ENCODE peak calls at places on chromosomes 3 and 15, in four cellular contexts. E is cardiac muscle cell, H is psoas muscle, X is aorta. T is an unnamed sample.

GRCh38 chr3:36756272-36756671 is 8.1 kb downstream of the DCLK3 start:
- DNase-seq in E (no peak), H (no peak), X (no peak), T (no peak)

GRCh38 chr3:172023915-172024314 is 15.5 kb upstream of the FNDC3B start:
- DNase-seq in E (no peak), H (no peak), X (no peak), T (no peak)

GRCh38 chr15:80800067-80800466 is 20.9 kb downstream of the CEMIP start:
- DNase-seq in E (no peak), H (no peak), X (no peak), T (no peak)

GRCh38 chr3:194871864-194872668 is 186.4 kb downstream of the FAM43A start:
- DNase-seq in E (no peak), H (no peak), X (no peak), T (no peak)

GRCh38 chr3:99663981-99664380 is 25.6 kb downstream of the COL8A1 start:
- DNase-seq in E (no peak), H (no peak), X (no peak), T (no peak)

GRCh38 chr3:115428825-115429224 is 194.5 kb upstream of the GAP43 start:
- DNase-seq in E (peak; percentile 80), H (no peak), X (no peak), T (no peak)

GRCh38 chr3:153372326-153372725 is 210.3 kb downstream of the RAP2B start:
- DNase-seq in E (no peak), H (no peak), X (no peak), T (no peak)

GRCh38 chr3:34106879-34107278 is 308.4 kb downstream of the PDCD6IP start:
- DNase-seq in E (peak; percentile 71), H (no peak), X (no peak), T (peak; percentile 56)

GRCh38 chr15:37253877-37254276 is 153.5 kb upstream of the MEIS2 start:
- DNase-seq in E (no peak), H (no peak), X (no peak), T (no peak)

GRCh38 chr3:58668247-58668646 is 1.7 kb upstream of the FAM3D start:
- DNase-seq in E (no peak), H (no peak), X (no peak), T (no peak)

GRCh38 chr3:133161666-133162065 is 123.5 kb downstream of the TMEM108 start:
- DNase-seq in E (no peak), H (no peak), X (no peak), T (no peak)

GRCh38 chr3:122021811-122022401 is at the start of gene ILDR1:
- DNase-seq in E (peak; percentile 19), H (no peak), X (no peak), T (no peak)

DNA sequence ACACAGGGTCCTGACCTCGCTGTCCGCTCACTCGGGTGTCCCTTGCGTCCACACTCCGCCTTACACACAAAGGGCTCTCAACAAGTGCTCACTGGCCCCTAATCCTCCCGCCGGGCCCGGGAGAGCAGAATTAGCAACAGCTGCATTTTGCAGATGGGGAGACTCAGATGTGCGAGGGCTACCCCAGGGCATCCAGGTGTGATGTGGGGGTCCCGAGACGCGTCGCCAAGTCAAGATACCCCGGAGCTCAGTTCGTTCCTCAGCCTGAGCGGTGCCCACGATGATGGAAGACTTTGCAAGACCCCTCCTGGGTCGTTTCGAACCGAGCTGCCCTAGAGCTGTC is 14.9 kb upstream of the WNT7A start:
- DNase-seq in E (no peak), H (peak; percentile 20), X (no peak), T (no peak)
- H3K4me3 ChIP-seq in E (peak overlapping the region; percentile 76), H (peak overlapping the region; percentile 80), X (peak overlapping the region; percentile 4), T (peak overlapping the region; percentile 51)

GRCh38 chr3:149643482-149643798 is 14.4 kb downstream of the WWTR1 start:
- DNase-seq in E (no peak), H (no peak), X (no peak), T (no peak)

GRCh38 chr3:149635396-149635795 is 22.4 kb downstream of the WWTR1 start:
- DNase-seq in E (no peak), H (no peak), X (no peak), T (no peak)

GRCh38 chr3:149641011-149641728 is 16.7 kb downstream of the WWTR1 start:
- DNase-seq in E (no peak), H (no peak), X (no peak), T (no peak)

GRCh38 chr3:149638401-149639092 is 19.3 kb downstream of the WWTR1 start:
- DNase-seq in E (no peak), H (no peak), X (no peak), T (no peak)

DNA sequence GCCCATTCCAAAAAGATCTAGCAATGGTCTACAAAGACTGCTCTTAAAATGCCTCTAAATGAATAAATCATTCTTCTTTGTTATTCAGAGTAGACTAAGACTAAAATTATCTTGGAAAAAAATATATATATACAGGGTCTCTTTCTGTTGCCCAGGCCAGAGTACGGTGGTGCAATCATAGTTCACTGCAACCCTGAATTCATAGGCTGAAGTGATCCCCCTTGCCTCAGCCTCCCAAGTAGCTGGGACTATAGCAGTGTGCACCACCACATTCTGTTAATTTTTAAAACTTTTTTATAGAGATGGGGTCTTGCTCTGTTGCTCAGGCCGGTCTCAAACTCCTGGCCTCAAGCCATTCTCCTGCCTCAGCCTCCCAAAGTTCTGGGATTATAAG is 18.7 kb downstream of the WWTR1 start:
- DNase-seq in E (no peak), H (no peak), X (no peak), T (no peak)
- H3K4me3 ChIP-seq in E (no peak overlapping the region), H (peak overlapping the region; percentile 51), X (peak overlapping the region; percentile 21), T (no peak overlapping the region)

DNA sequence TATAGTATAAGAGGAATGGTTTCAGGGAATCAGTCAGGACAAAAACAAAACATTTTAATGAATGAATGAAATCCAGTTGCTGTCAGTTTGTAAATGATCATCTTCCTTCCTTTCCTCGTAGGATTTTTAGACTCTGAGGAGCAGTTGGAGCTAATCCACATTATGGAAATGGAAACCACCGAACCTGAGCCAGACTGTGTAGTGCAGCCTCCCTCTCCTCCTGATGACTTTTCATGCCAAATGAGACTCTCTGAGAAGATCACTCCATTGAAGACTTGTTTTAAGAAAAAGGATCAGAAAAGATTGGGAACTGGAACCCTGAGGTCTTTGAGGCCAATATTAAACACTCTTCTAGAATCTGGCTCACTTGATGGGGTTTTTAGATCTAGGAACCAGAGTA is 3.1 kb downstream of the TIPARP start:
- DNase-seq in E (no peak), H (no peak), X (no peak), T (no peak)
- H3K4me3 ChIP-seq in E (peak overlapping the region; percentile 99), H (peak overlapping the region; percentile 3), X (no peak overlapping the region), T (no peak overlapping the region)

DNA sequence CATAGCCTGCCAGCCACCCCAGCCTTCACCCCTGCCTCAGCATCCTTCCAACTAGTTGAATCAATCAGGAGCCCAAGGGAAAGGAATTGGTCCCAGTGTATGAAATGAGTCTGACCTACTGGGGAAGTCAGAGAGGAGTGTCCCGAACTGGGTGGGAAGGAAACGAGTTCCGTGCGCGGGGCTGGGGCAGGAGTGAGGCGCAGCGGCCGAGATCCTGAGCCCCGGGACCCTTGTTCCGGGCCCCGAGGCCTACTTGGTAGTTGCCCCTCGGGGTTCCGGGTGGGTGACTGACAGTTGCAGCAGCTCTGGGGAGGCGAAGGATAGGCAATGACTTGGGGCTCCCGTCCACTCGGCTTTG is 1.1 kb upstream of the PLCL2 start:
- DNase-seq in E (no peak), H (no peak), X (no peak), T (no peak)
- H3K4me3 ChIP-seq in E (peak overlapping the region; percentile 54), H (peak overlapping the region; percentile 97), X (no peak overlapping the region), T (peak overlapping the region; percentile 60)

GRCh38 chr15:47185222-47185800 is 532.0 kb upstream of the SEMA6D start:
- DNase-seq in E (no peak), H (no peak), X (no peak), T (no peak)

GRCh38 chr15:47182818-47183217 is 534.5 kb upstream of the SEMA6D start:
- DNase-seq in E (no peak), H (no peak), X (no peak), T (no peak)

GRCh38 chr15:47186071-47186470 is 531.2 kb upstream of the SEMA6D start:
- DNase-seq in E (peak; percentile 13), H (no peak), X (no peak), T (no peak)

GRCh38 chr15:47184003-47184404 is 533.3 kb upstream of the SEMA6D start:
- DNase-seq in E (peak; percentile 67), H (peak; percentile 17), X (peak; percentile 61), T (no peak)

GRCh38 chr15:47184405-47185221 is 532.7 kb upstream of the SEMA6D start:
- DNase-seq in E (peak; percentile 59), H (no peak), X (peak; percentile 48), T (no peak)
- H3K4me3 ChIP-seq in E (peak overlapping the region; percentile 68), H (peak overlapping the region; percentile 66), X (peak overlapping the region; percentile 99), T (peak overlapping the region; percentile 46)

DNA sequence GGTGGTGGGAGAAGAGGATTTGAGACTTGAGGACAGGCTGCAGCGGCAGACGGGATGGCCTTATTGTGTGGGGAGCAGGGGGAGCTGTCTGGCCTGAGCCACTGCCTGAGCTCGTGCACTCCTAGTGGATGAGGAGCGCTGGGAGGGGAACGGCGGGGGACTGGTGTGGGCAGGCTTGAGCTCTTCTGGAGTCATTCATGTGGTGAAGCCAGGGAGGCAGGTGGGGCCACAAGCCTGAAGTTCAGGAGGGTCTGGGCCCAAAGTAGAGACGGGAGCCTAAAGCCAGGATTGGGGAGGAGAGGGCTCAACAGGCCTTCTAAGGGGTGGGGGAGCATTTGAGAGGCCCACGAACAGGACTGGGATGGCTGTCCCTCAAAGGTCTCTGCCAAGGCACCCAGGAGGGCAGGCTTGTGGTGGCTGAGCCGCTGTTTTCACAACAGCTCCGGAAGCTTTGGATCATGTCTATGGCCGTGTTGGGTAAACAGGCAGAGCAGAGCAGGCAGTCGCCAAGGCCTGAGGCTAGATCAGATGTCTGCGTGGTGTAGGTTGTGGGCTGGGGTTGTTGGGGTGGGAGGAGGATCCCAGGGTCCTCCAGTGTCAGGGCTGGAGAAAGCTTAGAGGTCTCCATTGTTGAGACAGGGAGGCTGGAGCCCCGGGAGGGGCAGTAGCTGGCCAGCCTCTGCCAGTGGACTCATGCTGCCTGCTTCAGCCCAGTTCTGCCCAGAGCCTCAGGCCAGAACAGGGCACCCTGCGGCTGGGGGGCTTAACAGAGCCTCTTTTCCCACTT is 8.2 kb downstream of the PRKCD start:
- DNase-seq in E (no peak), H (no peak), X (no peak), T (no peak)
- H3K4me3 ChIP-seq in E (no peak overlapping the region), H (no peak overlapping the region), X (no peak overlapping the region), T (no peak overlapping the region)

GRCh38 chr3:128554465-128555097 is 61.6 kb upstream of the GATA2 start:
- DNase-seq in E (no peak), H (no peak), X (no peak), T (no peak)
- H3K4me3 ChIP-seq in E (no peak overlapping the region), H (no peak overlapping the region), X (no peak overlapping the region), T (no peak overlapping the region)

DNA sequence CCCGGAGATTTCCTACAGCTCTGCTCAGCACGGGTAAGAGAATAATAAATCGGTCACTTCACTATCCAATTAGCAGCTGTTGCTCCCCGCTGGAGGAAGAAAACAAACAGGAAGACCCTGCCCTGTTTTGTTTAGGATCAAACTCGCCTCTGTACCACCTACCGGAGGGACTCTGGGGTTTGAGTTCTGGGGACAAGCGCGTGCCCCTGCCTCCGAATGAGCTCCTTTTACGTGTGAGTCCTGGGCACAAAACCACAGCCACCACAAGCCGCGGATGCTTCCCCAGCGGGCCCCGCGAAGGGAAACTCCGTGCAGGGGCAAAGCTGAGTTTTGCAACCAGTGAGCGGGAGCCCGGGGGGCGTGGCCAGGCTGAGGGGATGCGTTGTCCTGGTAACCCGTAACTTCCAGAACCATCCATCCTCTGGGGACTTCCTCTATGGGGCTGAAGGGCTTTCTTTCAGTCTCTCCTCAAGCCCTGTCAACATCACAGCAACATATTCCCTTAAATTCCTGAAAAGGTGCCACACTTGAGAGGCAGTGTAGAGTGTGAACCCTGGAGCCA is 315.8 kb upstream of the PROK2 start:
- DNase-seq in E (peak; percentile 61), H (peak; percentile 83), X (peak; percentile 96), T (peak; percentile 47)
- H3K4me3 ChIP-seq in E (peak overlapping the region; percentile 31), H (peak overlapping the region; percentile 49), X (peak overlapping the region; percentile 9), T (peak overlapping the region; percentile 55)